ENCODE peak calls at places on chromosome 22, in four cellular contexts. N, B, C and G are unnamed samples.

GRCh38 chr22:48358886-48359612 is 1468.6 kb downstream of the BRD1 start:
- DNase-seq in N (no peak), B (no peak), C (no peak), G (no peak)

GRCh38 chr22:23828800-23829680 is 9.8 kb downstream of the DERL3 start:
- DNase-seq in N (no peak), B (no peak), C (no peak), G (no peak)

GRCh38 chr22:29647954-29648737 is 44.7 kb downstream of the NF2 start:
- DNase-seq in N (no peak), B (no peak), C (no peak), G (no peak)

GRCh38 chr22:26897384-26897783 is 240.0 kb downstream of the MIAT start:
- DNase-seq in N (no peak), B (no peak), C (no peak), G (no peak)

GRCh38 chr22:44775862-44776261 is 23.5 kb downstream of the ARHGAP8 start:
- DNase-seq in N (no peak), B (no peak), C (no peak), G (no peak)

GRCh38 chr22:36641902-36642640 is 61.5 kb downstream of the CACNG2 start:
- DNase-seq in N (no peak), B (no peak), C (peak), G (peak)

GRCh38 chr22:25911243-25911972 is 169.4 kb downstream of the MYO18B start:
- DNase-seq in N (no peak), B (no peak), C (no peak), G (no peak)

GRCh38 chr22:47238886-47239860 is 476.7 kb downstream of the TBC1D22A start:
- DNase-seq in N (no peak), B (no peak), C (no peak), G (no peak)

GRCh38 chr22:20437253-20438065 is at the start of gene SCARF2:
- DNase-seq in N (no peak), B (no peak), C (peak), G (peak)

GRCh38 chr22:44424867-44425351 is 73.1 kb downstream of the RTL6 start:
- DNase-seq in N (no peak), B (no peak), C (no peak), G (no peak)

GRCh38 chr22:44746061-44746789 is 6.2 kb upstream of the ARHGAP8 start:
- DNase-seq in N (no peak), B (no peak), C (peak), G (no peak)

GRCh38 chr22:46941958-46942815 is 179.7 kb downstream of the TBC1D22A start:
- DNase-seq in N (no peak), B (no peak), C (no peak), G (peak)

GRCh38 chr22:46463435-46464227 is 73.8 kb downstream of the CELSR1 start:
- DNase-seq in N (no peak), B (no peak), C (no peak), G (no peak)

GRCh38 chr22:37044634-37045625 is 6.6 kb upstream of the KCTD17 start:
- DNase-seq in N (no peak), B (no peak), C (peak), G (no peak)

GRCh38 chr22:46040471-46041465 is 63.8 kb upstream of the WNT7B start:
- DNase-seq in N (no peak), B (no peak), C (no peak), G (no peak)

GRCh38 chr22:35638408-35638807 is 9.8 kb upstream of the APOL6 start:
- DNase-seq in N (no peak), B (no peak), C (no peak), G (peak)

GRCh38 chr22:25159028-25159427 is 40.6 kb upstream of the CRYBB3 start:
- DNase-seq in N (no peak), B (no peak), C (no peak), G (no peak)

GRCh38 chr22:47495102-47495501 is 732.7 kb downstream of the TBC1D22A start:
- DNase-seq in N (no peak), B (no peak), C (no peak), G (no peak)

GRCh38 chr22:17871726-17872458 is 97.6 kb upstream of the BID start:
- DNase-seq in N (peak), B (no peak), C (no peak), G (no peak)

GRCh38 chr22:29315286-29316195 is at the start of gene RASL10A:
- DNase-seq in N (no peak), B (no peak), C (no peak), G (no peak)

GRCh38 chr22:47192106-47192650 is 429.7 kb downstream of the TBC1D22A start:
- DNase-seq in N (no peak), B (no peak), C (no peak), G (no peak)

GRCh38 chr22:38315801-38316339 is 1.4 kb downstream of the CSNK1E start:
- DNase-seq in N (no peak), B (no peak), C (peak), G (peak)

GRCh38 chr22:40340044-40340443 is 6.3 kb upstream of the ADSL start:
- DNase-seq in N (no peak), B (no peak), C (no peak), G (no peak)

GRCh38 chr22:20405291-20405930 is 11.5 kb downstream of the ZNF74 start:
- DNase-seq in N (no peak), B (no peak), C (no peak), G (no peak)